ENCODE peak calls at places on chromosomes 7 and 10, in seven cellular contexts. F is SK-N-SH, M is K562, R is HepG2, B is HCT116, L is H1, I is GM12878. A is an unnamed sample.

GRCh38 chr7:132997505-132997904 is 84.4 kb downstream of the CHCHD3 start:
- DNase-seq in M (no peak), L (no peak), B (no peak), F (no peak), R (no peak), I (no peak), A (no peak)

GRCh38 chr10:101080933-101081546 is 19.3 kb downstream of the KAZALD1 start:
- DNase-seq in I (no peak), M (peak; percentile 32), R (no peak), B (no peak), F (no peak), L (no peak), A (peak; percentile 75)

GRCh38 chr7:15822123-15822495 is 135.6 kb upstream of the MEOX2 start:
- DNase-seq in L (no peak), M (no peak), I (no peak), R (no peak), F (no peak), B (no peak), A (no peak)

GRCh38 chr10:24762966-24763623 is 39.4 kb upstream of the ARHGAP21 start:
- DNase-seq in L (peak; percentile 28), M (no peak), B (no peak), R (peak; percentile 64), I (no peak), F (no peak), A (peak; percentile 29)

GRCh38 chr7:114818501-114818900 is 103.4 kb upstream of the MDFIC start:
- DNase-seq in R (no peak), M (no peak), B (peak; percentile 22), F (no peak), I (no peak), L (no peak), A (no peak)

GRCh38 chr7:127844707-127845331 is 186.4 kb downstream of the LRRC4 start:
- DNase-seq in B (no peak), I (no peak), F (no peak), L (no peak), R (no peak), M (peak; percentile 36), A (no peak)

GRCh38 chr7:54354436-54354835 is 187.7 kb upstream of the VSTM2A start:
- DNase-seq in B (no peak), F (no peak), L (no peak), M (no peak), R (no peak), I (no peak), A (peak; percentile 23)

GRCh38 chr10:23172846-23173548 is 19.1 kb upstream of the PTF1A start:
- DNase-seq in B (no peak), R (no peak), F (peak; percentile 75), L (no peak), M (no peak), I (no peak), A (no peak)

GRCh38 chr7:95046494-95047240 is 139.3 kb downstream of the PPP1R9A start:
- DNase-seq in L (no peak), B (no peak), I (no peak), M (no peak), F (no peak), R (no peak), A (no peak)

GRCh38 chr10:93189959-93190358 is 116.3 kb downstream of the CYP26A1 start:
- DNase-seq in B (no peak), M (no peak), R (no peak), I (no peak), L (no peak), F (no peak), A (no peak)

GRCh38 chr7:41964354-41964753 is 261.5 kb upstream of the INHBA start:
- DNase-seq in L (peak; percentile 32), R (no peak), F (no peak), M (no peak), I (no peak), B (no peak), A (no peak)

GRCh38 chr7:46532571-46532970 is 611.5 kb upstream of the IGFBP3 start:
- DNase-seq in B (no peak), R (no peak), M (no peak), F (no peak), L (no peak), I (no peak), A (no peak)

GRCh38 chr10:44198096-44198779 is 186.7 kb downstream of the CXCL12 start:
- DNase-seq in I (no peak), F (no peak), L (no peak), B (no peak), M (no peak), R (no peak), A (no peak)

GRCh38 chr7:28533731-28534531 is 121.6 kb downstream of the CREB5 start:
- DNase-seq in L (no peak), I (no peak), R (no peak), B (no peak), F (no peak), M (no peak), A (no peak)

GRCh38 chr10:27188259-27188658 is 33.1 kb downstream of the MASTL start:
- DNase-seq in R (no peak), I (no peak), L (no peak), B (no peak), F (no peak), M (no peak), A (no peak)

GRCh38 chr10:92200564-92200963 is 90.3 kb downstream of the CPEB3 start:
- DNase-seq in M (no peak), F (no peak), L (no peak), R (no peak), I (no peak), B (no peak), A (no peak)

GRCh38 chr10:27628631-27629030 is 117.0 kb downstream of the MKX start:
- DNase-seq in I (no peak), M (no peak), F (no peak), B (no peak), L (no peak), R (no peak), A (no peak)

GRCh38 chr10:132006966-132007365 is 25.2 kb upstream of the BNIP3 start:
- DNase-seq in L (no peak), I (no peak), R (no peak), F (no peak), B (no peak), M (no peak), A (no peak)

GRCh38 chr7:141118809-141119586 is 45.1 kb downstream of the TMEM178B start:
- DNase-seq in B (no peak), R (no peak), L (no peak), M (no peak), I (no peak), F (no peak), A (no peak)

GRCh38 chr10:71985542-71986250 is 21.5 kb downstream of the CHST3 start:
- DNase-seq in M (no peak), L (no peak), F (no peak), R (no peak), B (no peak), I (peak; percentile 73), A (no peak)

GRCh38 chr7:34058791-34059550 is 153.6 kb downstream of the BMPER start:
- DNase-seq in I (no peak), M (no peak), L (no peak), F (no peak), B (no peak), R (no peak), A (no peak)

GRCh38 chr7:21108182-21108581 is 319.7 kb upstream of the SP4 start:
- DNase-seq in B (no peak), L (no peak), R (no peak), M (no peak), F (no peak), I (no peak), A (no peak)

GRCh38 chr7:17304926-17305325 is 6.5 kb downstream of the AHR start:
- DNase-seq in B (peak; percentile 88), M (no peak), L (no peak), I (no peak), F (no peak), R (no peak), A (no peak)

GRCh38 chr7:56175086-56175760 is 59.0 kb upstream of the NUPR2 start:
- DNase-seq in I (no peak), B (no peak), F (peak; percentile 79), L (no peak), R (no peak), M (peak; percentile 34), A (peak; percentile 80)

GRCh38 chr10:31051703-31052102 is 20.0 kb upstream of the ZNF438 start:
- DNase-seq in B (no peak), L (no peak), F (no peak), I (no peak), R (no peak), M (no peak), A (no peak)

GRCh38 chr10:22620140-22620857 is 94.1 kb downstream of the PIP4K2A start:
- DNase-seq in B (peak; percentile 91), F (peak; percentile 44), L (no peak), I (no peak), M (peak; percentile 25), R (no peak), A (peak; percentile 30)

GRCh38 chr10:19775286-19775685 is 40.9 kb upstream of the PLXDC2 start:
- DNase-seq in B (no peak), L (no peak), R (no peak), F (no peak), I (no peak), M (no peak), A (no peak)

GRCh38 chr10:132627736-132628512 is 90.3 kb downstream of the INPP5A start:
- DNase-seq in L (no peak), R (no peak), M (peak; percentile 20), I (no peak), B (no peak), F (peak; percentile 94), A (no peak)

GRCh38 chr10:122151121-122151694 is 119.9 kb upstream of the BTBD16 start:
- DNase-seq in F (no peak), L (no peak), R (no peak), B (no peak), M (no peak), I (no peak), A (no peak)

GRCh38 chr10:61903184-61903990 is 1.9 kb downstream of the ARID5B start:
- DNase-seq in R (peak; percentile 38), L (peak; percentile 56), B (peak; percentile 42), I (peak; percentile 53), M (peak; percentile 80), F (peak; percentile 78), A (peak; percentile 71)

GRCh38 chr10:12780634-12781601 is 220.6 kb downstream of the CCDC3 start:
- DNase-seq in R (no peak), F (no peak), L (no peak), M (no peak), I (no peak), B (no peak), A (no peak)
- TF ChIP-seq JUND in R (no peak), F (no peak), L (no peak), M (no peak), I (no peak), B (no peak), A (no peak)

GRCh38 chr10:63256047-63256773 is 123.1 kb downstream of the NRBF2 start:
- DNase-seq in B (no peak), I (no peak), M (no peak), L (no peak), F (peak; percentile 18), R (no peak), A (no peak)
- TF ChIP-seq JUND in B (no peak), I (no peak), M (no peak), L (no peak), F (no peak), R (no peak), A (no peak)

GRCh38 chr10:11208243-11208642 is 190.6 kb downstream of the CELF2 start:
- DNase-seq in M (no peak), B (no peak), L (peak; percentile 28), R (no peak), F (no peak), I (no peak), A (no peak)
- TF ChIP-seq JUND in M (no peak), B (no peak), L (no peak), R (no peak), F (no peak), I (no peak), A (no peak)

GRCh38 chr7:5643280-5643679 is 138.2 kb downstream of the RNF216 start:
- DNase-seq in B (no peak), I (no peak), F (no peak), L (no peak), M (no peak), R (no peak), A (no peak)
- TF ChIP-seq JUND in B (no peak), I (no peak), F (no peak), L (no peak), M (no peak), R (no peak), A (no peak)